ENCODE peak calls at places on chromosomes 7 and 10, in eight cellular contexts. One of them, this sample, is unnamed.

GRCh38 chr7:151038951-151039849 is 9.1 kb upstream of the ASIC3 start:
- DNase-seq in left lobe of liver: no peak
- DNase-seq in hypothalamus: no peak
- DNase-seq in spleen: no peak
- DNase-seq in M059J: peak; percentile 98
- DNase-seq in mammary epithelial cell: peak; percentile 73
- DNase-seq in cerebellar cortex: no peak
- DNase-seq in hepatocyte: peak; percentile 92
- DNase-seq in this sample: no peak

GRCh38 chr7:92226981-92227380 is 18.7 kb downstream of the KRIT1 start:
- DNase-seq in mammary epithelial cell: no peak
- DNase-seq in left lobe of liver: no peak
- DNase-seq in M059J: no peak
- DNase-seq in spleen: no peak
- DNase-seq in hepatocyte: no peak
- DNase-seq in cerebellar cortex: no peak
- DNase-seq in hypothalamus: no peak
- DNase-seq in this sample: no peak

GRCh38 chr10:74107391-74107790 is 43.2 kb downstream of the AP3M1 start:
- DNase-seq in M059J: no peak
- DNase-seq in left lobe of liver: no peak
- DNase-seq in mammary epithelial cell: no peak
- DNase-seq in cerebellar cortex: no peak
- DNase-seq in hypothalamus: no peak
- DNase-seq in spleen: no peak
- DNase-seq in hepatocyte: no peak
- DNase-seq in this sample: no peak

GRCh38 chr10:97335188-97335619 is 675 bp upstream of the FRAT2 start:
- DNase-seq in hepatocyte: no peak
- DNase-seq in left lobe of liver: no peak
- DNase-seq in mammary epithelial cell: no peak
- DNase-seq in spleen: peak; percentile 87
- DNase-seq in hypothalamus: no peak
- DNase-seq in M059J: no peak
- DNase-seq in cerebellar cortex: no peak
- DNase-seq in this sample: no peak

GRCh38 chr7:36747969-36748574 is 23.8 kb upstream of the AOAH start:
- DNase-seq in spleen: no peak
- DNase-seq in M059J: peak; percentile 55
- DNase-seq in mammary epithelial cell: no peak
- DNase-seq in left lobe of liver: no peak
- DNase-seq in hypothalamus: no peak
- DNase-seq in cerebellar cortex: no peak
- DNase-seq in hepatocyte: no peak
- DNase-seq in this sample: no peak

GRCh38 chr7:152925412-152926147 is 166.0 kb downstream of the ACTR3B start:
- DNase-seq in left lobe of liver: peak; percentile 35
- DNase-seq in cerebellar cortex: no peak
- DNase-seq in spleen: no peak
- DNase-seq in hepatocyte: peak; percentile 51
- DNase-seq in M059J: no peak
- DNase-seq in hypothalamus: no peak
- DNase-seq in mammary epithelial cell: no peak
- DNase-seq in this sample: no peak

GRCh38 chr7:86598311-86598710 is 45.4 kb upstream of the GRM3 start:
- DNase-seq in spleen: peak; percentile 50
- DNase-seq in mammary epithelial cell: no peak
- DNase-seq in hepatocyte: peak; percentile 16
- DNase-seq in left lobe of liver: no peak
- DNase-seq in hypothalamus: no peak
- DNase-seq in M059J: peak; percentile 11
- DNase-seq in cerebellar cortex: peak; percentile 18
- DNase-seq in this sample: no peak

GRCh38 chr10:81018898-81019890 is 481.5 kb downstream of the SH2D4B start:
- DNase-seq in mammary epithelial cell: peak; percentile 34
- DNase-seq in hepatocyte: peak; percentile 69
- DNase-seq in hypothalamus: peak; percentile 10
- DNase-seq in cerebellar cortex: peak; percentile 20
- DNase-seq in left lobe of liver: no peak
- DNase-seq in spleen: no peak
- DNase-seq in M059J: peak; percentile 44
- DNase-seq in this sample: no peak

GRCh38 chr7:125173571-125173970 is 243.9 kb upstream of the POT1 start:
- DNase-seq in spleen: no peak
- DNase-seq in left lobe of liver: no peak
- DNase-seq in cerebellar cortex: no peak
- DNase-seq in hypothalamus: no peak
- DNase-seq in mammary epithelial cell: peak; percentile 85
- DNase-seq in hepatocyte: no peak
- DNase-seq in M059J: no peak
- DNase-seq in this sample: no peak

GRCh38 chr10:49601857-49602256 is 8.3 kb upstream of the SLC18A3 start:
- DNase-seq in cerebellar cortex: no peak
- DNase-seq in hypothalamus: no peak
- DNase-seq in spleen: peak; percentile 47
- DNase-seq in mammary epithelial cell: peak; percentile 84
- DNase-seq in hepatocyte: no peak
- DNase-seq in left lobe of liver: peak; percentile 16
- DNase-seq in M059J: peak; percentile 81
- DNase-seq in this sample: no peak

GRCh38 chr10:127102176-127102575 is 94.2 kb downstream of the INSYN2A start:
- DNase-seq in mammary epithelial cell: peak; percentile 33
- DNase-seq in M059J: no peak
- DNase-seq in spleen: no peak
- DNase-seq in hypothalamus: no peak
- DNase-seq in cerebellar cortex: no peak
- DNase-seq in left lobe of liver: no peak
- DNase-seq in hepatocyte: no peak
- DNase-seq in this sample: no peak

GRCh38 chr10:3067045-3067858 is at the start of gene PFKP:
- DNase-seq in left lobe of liver: no peak
- DNase-seq in mammary epithelial cell: peak; percentile 39
- DNase-seq in M059J: peak; percentile 30
- DNase-seq in cerebellar cortex: no peak
- DNase-seq in spleen: peak; percentile 88
- DNase-seq in hypothalamus: peak; percentile 34
- DNase-seq in hepatocyte: peak; percentile 44
- DNase-seq in this sample: peak; percentile 60

GRCh38 chr7:124765401-124766352 is at the start of gene GPR37:
- DNase-seq in left lobe of liver: peak; percentile 85
- DNase-seq in spleen: peak; percentile 73
- DNase-seq in M059J: peak; percentile 89
- DNase-seq in cerebellar cortex: peak; percentile 9
- DNase-seq in hypothalamus: peak; percentile 88
- DNase-seq in mammary epithelial cell: peak; percentile 83
- DNase-seq in hepatocyte: peak; percentile 84
- DNase-seq in this sample: peak; percentile 36

GRCh38 chr7:1531263-1531978 is 919 bp downstream of the MAFK start:
- DNase-seq in cerebellar cortex: peak; percentile 30
- DNase-seq in spleen: peak; percentile 93
- DNase-seq in left lobe of liver: peak; percentile 71
- DNase-seq in hypothalamus: no peak
- DNase-seq in hepatocyte: peak; percentile 54
- DNase-seq in M059J: peak; percentile 61
- DNase-seq in mammary epithelial cell: no peak
- DNase-seq in this sample: peak; percentile 30

GRCh38 chr7:893686-894085 is 17.3 kb downstream of the GET4 start:
- DNase-seq in left lobe of liver: no peak
- DNase-seq in hepatocyte: no peak
- DNase-seq in spleen: peak; percentile 66
- DNase-seq in mammary epithelial cell: no peak
- DNase-seq in hypothalamus: no peak
- DNase-seq in M059J: no peak
- DNase-seq in cerebellar cortex: no peak
- DNase-seq in this sample: no peak

GRCh38 chr10:119505131-119505551 is 37.4 kb downstream of the RGS10 start:
- DNase-seq in M059J: no peak
- DNase-seq in mammary epithelial cell: no peak
- DNase-seq in hypothalamus: no peak
- DNase-seq in hepatocyte: no peak
- DNase-seq in cerebellar cortex: no peak
- DNase-seq in spleen: no peak
- DNase-seq in left lobe of liver: no peak
- DNase-seq in this sample: no peak

GRCh38 chr7:63067897-63068585 is 930.6 kb upstream of the ZNF722 start:
- DNase-seq in hypothalamus: no peak
- DNase-seq in mammary epithelial cell: no peak
- DNase-seq in hepatocyte: no peak
- DNase-seq in M059J: no peak
- DNase-seq in spleen: no peak
- DNase-seq in left lobe of liver: no peak
- DNase-seq in cerebellar cortex: no peak
- DNase-seq in this sample: no peak

GRCh38 chr10:104254493-104255243 is at the start of gene GSTO1:
- DNase-seq in mammary epithelial cell: peak; percentile 55
- DNase-seq in hypothalamus: peak; percentile 75
- DNase-seq in left lobe of liver: peak; percentile 78
- DNase-seq in hepatocyte: peak; percentile 72
- DNase-seq in cerebellar cortex: peak; percentile 74
- DNase-seq in spleen: peak; percentile 93
- DNase-seq in M059J: peak; percentile 78
- DNase-seq in this sample: peak; percentile 69

GRCh38 chr10:97127960-97128850 is 57.6 kb downstream of the SLIT1 start:
- DNase-seq in hepatocyte: no peak
- DNase-seq in mammary epithelial cell: peak; percentile 3
- DNase-seq in spleen: peak; percentile 30
- DNase-seq in hypothalamus: peak; percentile 28
- DNase-seq in cerebellar cortex: peak; percentile 25
- DNase-seq in M059J: peak; percentile 5
- DNase-seq in left lobe of liver: no peak
- DNase-seq in this sample: peak; percentile 7

GRCh38 chr7:116509982-116510579 is 10.5 kb downstream of the CAV2 start:
- DNase-seq in cerebellar cortex: no peak
- DNase-seq in spleen: no peak
- DNase-seq in mammary epithelial cell: no peak
- DNase-seq in hypothalamus: no peak
- DNase-seq in M059J: no peak
- DNase-seq in hepatocyte: no peak
- DNase-seq in left lobe of liver: no peak
- DNase-seq in this sample: no peak

GRCh38 chr10:6244510-6244909 is 41.8 kb downstream of the PFKFB3 start:
- DNase-seq in hepatocyte: no peak
- DNase-seq in cerebellar cortex: no peak
- DNase-seq in M059J: no peak
- DNase-seq in left lobe of liver: no peak
- DNase-seq in spleen: no peak
- DNase-seq in mammary epithelial cell: no peak
- DNase-seq in hypothalamus: no peak
- DNase-seq in this sample: no peak

GRCh38 chr7:151894131-151895007 is 17.5 kb upstream of the PRKAG2 start:
- DNase-seq in M059J: no peak
- DNase-seq in spleen: peak; percentile 59
- DNase-seq in mammary epithelial cell: no peak
- DNase-seq in hypothalamus: no peak
- DNase-seq in hepatocyte: no peak
- DNase-seq in left lobe of liver: no peak
- DNase-seq in cerebellar cortex: no peak
- DNase-seq in this sample: no peak

GRCh38 chr7:265192-265997 is 24.6 kb upstream of the FOXL3 start:
- DNase-seq in cerebellar cortex: no peak
- DNase-seq in hypothalamus: no peak
- DNase-seq in M059J: peak; percentile 38
- DNase-seq in hepatocyte: no peak
- DNase-seq in mammary epithelial cell: no peak
- DNase-seq in spleen: peak; percentile 44
- DNase-seq in left lobe of liver: no peak
- DNase-seq in this sample: no peak

GRCh38 chr10:34637419-34637911 is 177.6 kb downstream of the PARD3 start:
- DNase-seq in M059J: peak; percentile 17
- DNase-seq in hepatocyte: peak; percentile 77
- DNase-seq in left lobe of liver: peak; percentile 64
- DNase-seq in cerebellar cortex: peak; percentile 53
- DNase-seq in mammary epithelial cell: peak; percentile 18
- DNase-seq in spleen: peak; percentile 85
- DNase-seq in hypothalamus: peak; percentile 50
- DNase-seq in this sample: peak; percentile 6

GRCh38 chr7:29915481-29916215 is 74.0 kb downstream of the SCRN1 start:
- DNase-seq in mammary epithelial cell: no peak
- DNase-seq in left lobe of liver: no peak
- DNase-seq in hypothalamus: no peak
- DNase-seq in cerebellar cortex: peak; percentile 48
- DNase-seq in M059J: peak; percentile 18
- DNase-seq in hepatocyte: no peak
- DNase-seq in spleen: no peak
- DNase-seq in this sample: peak; percentile 34

This sample was measured in cerebellum.